ENCODE peak calls at places on chromosomes 7 and 10, in five cellular contexts. C is sigmoid colon, U is tibial nerve, B is heart left ventricle, X is ovary. R is an unnamed sample.

GRCh38 chr10:28580825-28581224 is 47.9 kb downstream of the WAC start:
- DNase-seq in C (no peak), U (no peak), B (no peak), X (no peak), R (no peak)

GRCh38 chr10:131288648-131289047 is 22.9 kb downstream of the TCERG1L start:
- DNase-seq in C (no peak), U (no peak), B (no peak), X (no peak), R (no peak)

GRCh38 chr10:44362866-44363711 is 21.8 kb downstream of the CXCL12 start:
- DNase-seq in C (no peak), U (no peak), B (no peak), X (no peak), R (no peak)

GRCh38 chr7:490461-491291 is 29.0 kb downstream of the PDGFA start:
- DNase-seq in C (peak; percentile 53), U (no peak), B (no peak), X (no peak), R (no peak)

GRCh38 chr10:102408081-102408727 is 10.4 kb downstream of the PSD start:
- DNase-seq in C (peak; percentile 98), U (no peak), B (no peak), X (peak; percentile 55), R (peak; percentile 47)

GRCh38 chr10:132306341-132306685 is 1.4 kb downstream of the STK32C start:
- DNase-seq in C (peak; percentile 40), U (no peak), B (peak; percentile 14), X (peak; percentile 35), R (no peak)

GRCh38 chr7:455110-455928 is 64.3 kb downstream of the PDGFA start:
- DNase-seq in C (no peak), U (no peak), B (peak; percentile 68), X (peak; percentile 58), R (peak; percentile 36)

GRCh38 chr7:100895956-100896742 is 461 bp upstream of the ACHE start:
- DNase-seq in C (peak; percentile 68), U (no peak), B (no peak), X (peak; percentile 51), R (peak; percentile 78)

GRCh38 chr10:105026566-105026965 is 385.5 kb downstream of the SORCS3 start:
- DNase-seq in C (no peak), U (no peak), B (no peak), X (no peak), R (no peak)

GRCh38 chr7:151371266-151371665 is 29.7 kb downstream of the NUB1 start:
- DNase-seq in C (peak; percentile 60), U (no peak), B (no peak), X (no peak), R (peak; percentile 8)

GRCh38 chr7:41336455-41336952 is 366.4 kb downstream of the INHBA start:
- DNase-seq in C (no peak), U (no peak), B (no peak), X (no peak), R (no peak)

GRCh38 chr7:140042386-140042670 is 20.4 kb downstream of the PARP12 start:
- DNase-seq in C (no peak), U (no peak), B (no peak), X (no peak), R (no peak)

GRCh38 chr7:112745635-112746034 is 44.6 kb downstream of the TMEM168 start:
- DNase-seq in C (no peak), U (no peak), B (no peak), X (no peak), R (no peak)

GRCh38 chr10:94747137-94747536 is 15.3 kb upstream of the CYP2C19 start:
- DNase-seq in C (no peak), U (no peak), B (no peak), X (no peak), R (no peak)

GRCh38 chr7:130649004-130649790 is 19.4 kb downstream of the COPG2 start:
- DNase-seq in C (no peak), U (no peak), B (no peak), X (no peak), R (no peak)

GRCh38 chr10:70053896-70054641 is 1.4 kb downstream of the MACROH2A2 start:
- DNase-seq in C (peak; percentile 61), U (no peak), B (peak; percentile 25), X (peak; percentile 57), R (peak; percentile 23)

GRCh38 chr7:110224643-110225042 is 866.3 kb upstream of the LRRN3 start:
- DNase-seq in C (no peak), U (no peak), B (no peak), X (no peak), R (no peak)

GRCh38 chr7:69564454-69565417 is 33.5 kb upstream of the AUTS2 start:
- DNase-seq in C (peak; percentile 72), U (no peak), B (peak; percentile 19), X (no peak), R (no peak)

GRCh38 chr7:38211940-38212339 is 33.9 kb downstream of the STARD3NL start:
- DNase-seq in C (peak; percentile 79), U (no peak), B (no peak), X (no peak), R (no peak)

GRCh38 chr7:3995187-3995586 is 686.9 kb upstream of the FOXK1 start:
- DNase-seq in C (no peak), U (no peak), B (no peak), X (no peak), R (no peak)

GRCh38 chr7:44291733-44292395 is 33.5 kb downstream of the CAMK2B start:
- DNase-seq in C (no peak), U (no peak), B (peak; percentile 14), X (peak; percentile 26), R (no peak)

GRCh38 chr10:43255644-43256431 is 11.0 kb downstream of the RASGEF1A start:
- DNase-seq in C (no peak), U (no peak), B (no peak), X (peak; percentile 17), R (no peak)

GRCh38 chr10:46033602-46034011 is 3.2 kb upstream of the NCOA4 start:
- DNase-seq in C (no peak), U (no peak), B (no peak), X (no peak), R (no peak)

GRCh38 chr7:41779918-41780317 is 77.0 kb upstream of the INHBA start:
- DNase-seq in C (no peak), U (no peak), B (no peak), X (no peak), R (no peak)

GRCh38 chr7:49308787-49309186 is 384.4 kb downstream of the CDC14C start:
- DNase-seq in C (no peak), U (no peak), B (no peak), X (no peak), R (no peak)

DNA sequence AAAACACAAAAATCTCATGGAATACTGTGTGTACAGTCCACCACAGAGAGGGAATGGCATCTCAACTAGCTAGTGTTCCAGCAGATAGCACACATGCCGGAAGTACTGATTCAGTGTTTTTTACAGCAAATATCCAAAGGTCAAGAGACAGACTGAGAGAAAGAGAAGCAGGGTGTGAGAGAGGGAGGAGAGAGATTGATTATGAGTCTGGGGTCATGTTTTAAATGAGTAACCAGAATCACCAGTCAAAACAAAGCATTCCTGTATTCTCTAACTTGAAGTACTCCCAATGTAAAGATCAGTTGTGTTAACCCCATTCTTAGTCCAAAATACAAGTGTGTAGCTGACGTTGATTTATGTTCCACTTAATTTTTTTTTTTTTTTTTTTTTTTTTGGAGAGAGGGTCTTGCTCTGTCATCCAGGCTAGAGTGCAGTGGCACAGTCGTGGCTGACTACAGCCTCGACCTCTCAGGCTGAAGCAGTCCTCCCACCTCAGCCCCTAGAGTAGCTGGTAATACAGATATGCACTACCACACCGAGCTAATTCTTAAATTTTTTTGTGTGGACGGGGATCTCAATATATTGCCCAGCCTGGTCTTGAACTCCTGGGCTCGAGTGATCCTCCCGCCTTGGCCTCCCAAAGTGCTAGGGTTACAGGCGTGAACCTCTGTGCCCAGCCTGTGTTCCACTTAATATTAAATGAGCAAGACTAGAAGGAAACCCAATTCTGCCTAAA is 114.2 kb downstream of the TAF3 start:
- DNase-seq in C (no peak), U (no peak), B (no peak), X (no peak), R (no peak)
- TF ChIP-seq POLR2A in C (no peak), U (no peak), B (no peak), X (no peak), R (no peak)

GRCh38 chr10:89296227-89296648 is 5.6 kb upstream of the IFIT2 start:
- DNase-seq in C (no peak), U (no peak), B (no peak), X (no peak), R (no peak)

GRCh38 chr10:89297791-89298190 is 4.1 kb upstream of the IFIT2 start:
- DNase-seq in C (no peak), U (no peak), B (no peak), X (no peak), R (no peak)

GRCh38 chr10:89297356-89297755 is 4.5 kb upstream of the IFIT2 start:
- DNase-seq in C (no peak), U (no peak), B (no peak), X (no peak), R (no peak)

GRCh38 chr10:89294840-89295239 is 7.0 kb upstream of the IFIT2 start:
- DNase-seq in C (no peak), U (no peak), B (no peak), X (no peak), R (no peak)

GRCh38 chr10:89295597-89295996 is 6.2 kb upstream of the IFIT2 start:
- DNase-seq in C (no peak), U (no peak), B (no peak), X (no peak), R (no peak)
- H3K27ac ChIP-seq in C (peak overlapping the region; percentile 85), U (peak overlapping the region; percentile 48), B (peak overlapping the region; percentile 41), X (no peak overlapping the region), R (peak overlapping the region; percentile 66)

DNA sequence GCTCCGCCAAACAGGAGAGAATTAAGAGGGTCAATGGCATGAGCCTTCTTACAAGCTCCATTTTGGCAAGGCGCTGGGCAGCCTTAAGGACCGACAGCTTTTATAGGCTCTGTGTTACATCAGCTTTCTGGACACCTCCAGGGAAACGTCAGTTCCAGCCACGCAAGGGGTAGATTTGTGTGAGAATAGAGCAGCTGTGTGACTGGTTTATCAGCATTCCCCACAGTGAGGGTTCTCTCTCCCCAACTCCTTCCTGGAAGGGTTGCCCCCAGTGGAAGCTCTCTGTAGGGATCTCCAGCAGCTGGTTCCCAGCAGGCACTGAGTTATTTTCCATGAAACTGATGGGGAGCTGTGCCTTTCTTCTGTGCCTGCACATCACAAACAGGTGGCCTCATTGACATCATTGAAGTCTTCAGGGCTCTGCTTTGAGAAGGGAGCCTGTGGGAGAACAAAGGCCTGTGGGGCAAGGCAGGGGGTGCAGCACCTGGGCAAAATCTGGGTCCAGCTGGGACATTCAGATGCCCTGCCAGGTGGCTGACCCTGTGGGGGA is at the start of gene CUZD1:
- DNase-seq in C (no peak), U (no peak), B (no peak), X (no peak), R (no peak)
- TF ChIP-seq POLR2A in C (no peak), U (no peak), B (no peak), X (no peak), R (no peak)

GRCh38 chr10:53664620-53665019 is 892.0 kb upstream of the MBL2 start:
- DNase-seq in C (no peak), U (no peak), B (no peak), X (no peak), R (peak; percentile 65)
- H3K27ac ChIP-seq in C (no peak overlapping the region), U (no peak overlapping the region), B (no peak overlapping the region), X (no peak overlapping the region), R (peak overlapping the region; percentile 3)

GRCh38 chr7:87739306-87739705 is 111.1 kb downstream of the RUNDC3B start:
- DNase-seq in C (no peak), U (no peak), B (no peak), X (no peak), R (no peak)
- TF ChIP-seq POLR2A in C (no peak), U (no peak), B (no peak), X (no peak), R (no peak)

GRCh38 chr7:158976468-158976848 is 120.1 kb downstream of the DYNC2I1 start:
- DNase-seq in C (no peak), U (no peak), B (no peak), X (no peak), R (no peak)
- H3K27ac ChIP-seq in C (peak overlapping the region; percentile 71), U (no peak overlapping the region), B (no peak overlapping the region), X (no peak overlapping the region), R (peak overlapping the region; percentile 3)

R was measured in transverse colon.